ENCODE peak calls at places on chromosomes 16 and 17, in six cellular contexts. One of them, this sample, is unnamed.

GRCh38 chr17:34235389-34236028 is 19.6 kb upstream of the CCL2 start:
- DNase-seq in stomach: peak; percentile 30
- DNase-seq in sigmoid colon: peak; percentile 87
- DNase-seq in lower lobe of right lung: no peak
- DNase-seq in effector memory CD4-positive, alpha-beta T cell: no peak
- DNase-seq in heart left ventricle: peak; percentile 85
- DNase-seq in this sample: no peak

GRCh38 chr17:51435641-51436091 is 175.3 kb downstream of the UTP18 start:
- DNase-seq in stomach: peak; percentile 80
- DNase-seq in sigmoid colon: no peak
- DNase-seq in lower lobe of right lung: peak; percentile 61
- DNase-seq in effector memory CD4-positive, alpha-beta T cell: peak; percentile 44
- DNase-seq in heart left ventricle: no peak
- DNase-seq in this sample: peak; percentile 33

GRCh38 chr17:76050226-76051070 is 21.9 kb downstream of the SRP68 start:
- DNase-seq in stomach: no peak
- DNase-seq in sigmoid colon: no peak
- DNase-seq in lower lobe of right lung: no peak
- DNase-seq in effector memory CD4-positive, alpha-beta T cell: no peak
- DNase-seq in heart left ventricle: no peak
- DNase-seq in this sample: no peak

GRCh38 chr16:68113059-68113757 is 28.0 kb downstream of the NFATC3 start:
- DNase-seq in stomach: no peak
- DNase-seq in sigmoid colon: no peak
- DNase-seq in lower lobe of right lung: no peak
- DNase-seq in effector memory CD4-positive, alpha-beta T cell: no peak
- DNase-seq in heart left ventricle: no peak
- DNase-seq in this sample: no peak

GRCh38 chr17:3884188-3884587 is 8.7 kb downstream of the CAMKK1 start:
- DNase-seq in stomach: no peak
- DNase-seq in sigmoid colon: no peak
- DNase-seq in lower lobe of right lung: no peak
- DNase-seq in effector memory CD4-positive, alpha-beta T cell: no peak
- DNase-seq in heart left ventricle: no peak
- DNase-seq in this sample: no peak

GRCh38 chr17:27861979-27862378 is 31.2 kb downstream of the LYRM9 start:
- DNase-seq in stomach: no peak
- DNase-seq in sigmoid colon: no peak
- DNase-seq in lower lobe of right lung: no peak
- DNase-seq in effector memory CD4-positive, alpha-beta T cell: no peak
- DNase-seq in heart left ventricle: no peak
- DNase-seq in this sample: no peak

GRCh38 chr17:41967141-41967920 is 736 bp downstream of the CNP start:
- DNase-seq in stomach: no peak
- DNase-seq in sigmoid colon: peak; percentile 85
- DNase-seq in lower lobe of right lung: peak; percentile 51
- DNase-seq in effector memory CD4-positive, alpha-beta T cell: peak; percentile 9
- DNase-seq in heart left ventricle: no peak
- DNase-seq in this sample: no peak

GRCh38 chr16:85828166-85828565 is 28.7 kb downstream of the COX4I1 start:
- DNase-seq in stomach: no peak
- DNase-seq in sigmoid colon: no peak
- DNase-seq in lower lobe of right lung: peak; percentile 35
- DNase-seq in effector memory CD4-positive, alpha-beta T cell: no peak
- DNase-seq in heart left ventricle: no peak
- DNase-seq in this sample: no peak

GRCh38 chr17:65389956-65390355 is 171.5 kb downstream of the AXIN2 start:
- DNase-seq in stomach: no peak
- DNase-seq in sigmoid colon: no peak
- DNase-seq in lower lobe of right lung: no peak
- DNase-seq in effector memory CD4-positive, alpha-beta T cell: no peak
- DNase-seq in heart left ventricle: no peak
- DNase-seq in this sample: no peak

GRCh38 chr17:45579529-45580495 is 89.3 kb upstream of the PLEKHM1 start:
- DNase-seq in stomach: no peak
- DNase-seq in sigmoid colon: no peak
- DNase-seq in lower lobe of right lung: no peak
- DNase-seq in effector memory CD4-positive, alpha-beta T cell: no peak
- DNase-seq in heart left ventricle: no peak
- DNase-seq in this sample: no peak

GRCh38 chr17:9702916-9703780 is 57.8 kb downstream of the USP43 start:
- DNase-seq in stomach: no peak
- DNase-seq in sigmoid colon: no peak
- DNase-seq in lower lobe of right lung: no peak
- DNase-seq in effector memory CD4-positive, alpha-beta T cell: no peak
- DNase-seq in heart left ventricle: no peak
- DNase-seq in this sample: no peak

GRCh38 chr17:28849281-28849680 is 5.5 kb upstream of the ERAL1 start:
- DNase-seq in stomach: no peak
- DNase-seq in sigmoid colon: no peak
- DNase-seq in lower lobe of right lung: peak; percentile 10
- DNase-seq in effector memory CD4-positive, alpha-beta T cell: no peak
- DNase-seq in heart left ventricle: no peak
- DNase-seq in this sample: no peak

GRCh38 chr17:72125226-72125651 is 4.4 kb downstream of the SOX9 start:
- DNase-seq in stomach: no peak
- DNase-seq in sigmoid colon: no peak
- DNase-seq in lower lobe of right lung: no peak
- DNase-seq in effector memory CD4-positive, alpha-beta T cell: no peak
- DNase-seq in heart left ventricle: no peak
- DNase-seq in this sample: no peak

GRCh38 chr17:78529871-78530670 is 47.1 kb downstream of the DNAH17 start:
- DNase-seq in stomach: peak; percentile 40
- DNase-seq in sigmoid colon: no peak
- DNase-seq in lower lobe of right lung: peak; percentile 85
- DNase-seq in effector memory CD4-positive, alpha-beta T cell: no peak
- DNase-seq in heart left ventricle: no peak
- DNase-seq in this sample: no peak

GRCh38 chr17:81002013-81002384 is 10.4 kb downstream of the CHMP6 start:
- DNase-seq in stomach: no peak
- DNase-seq in sigmoid colon: no peak
- DNase-seq in lower lobe of right lung: no peak
- DNase-seq in effector memory CD4-positive, alpha-beta T cell: no peak
- DNase-seq in heart left ventricle: no peak
- DNase-seq in this sample: no peak

GRCh38 chr16:84649511-84649861 is 1.2 kb downstream of the KLHL36 start:
- DNase-seq in stomach: no peak
- DNase-seq in sigmoid colon: no peak
- DNase-seq in lower lobe of right lung: no peak
- DNase-seq in effector memory CD4-positive, alpha-beta T cell: no peak
- DNase-seq in heart left ventricle: no peak
- DNase-seq in this sample: no peak

GRCh38 chr16:84648595-84649510 is 542 bp downstream of the KLHL36 start:
- DNase-seq in stomach: peak; percentile 68
- DNase-seq in sigmoid colon: peak; percentile 81
- DNase-seq in lower lobe of right lung: peak; percentile 79
- DNase-seq in effector memory CD4-positive, alpha-beta T cell: peak; percentile 33
- DNase-seq in heart left ventricle: peak; percentile 53
- DNase-seq in this sample: no peak

GRCh38 chr16:84643677-84644076 is 4.6 kb upstream of the KLHL36 start:
- DNase-seq in stomach: no peak
- DNase-seq in sigmoid colon: no peak
- DNase-seq in lower lobe of right lung: no peak
- DNase-seq in effector memory CD4-positive, alpha-beta T cell: no peak
- DNase-seq in heart left ventricle: no peak
- DNase-seq in this sample: no peak

GRCh38 chr16:84650062-84650991 is 2.0 kb downstream of the KLHL36 start:
- DNase-seq in stomach: no peak
- DNase-seq in sigmoid colon: no peak
- DNase-seq in lower lobe of right lung: no peak
- DNase-seq in effector memory CD4-positive, alpha-beta T cell: no peak
- DNase-seq in heart left ventricle: no peak
- DNase-seq in this sample: no peak

DNA sequence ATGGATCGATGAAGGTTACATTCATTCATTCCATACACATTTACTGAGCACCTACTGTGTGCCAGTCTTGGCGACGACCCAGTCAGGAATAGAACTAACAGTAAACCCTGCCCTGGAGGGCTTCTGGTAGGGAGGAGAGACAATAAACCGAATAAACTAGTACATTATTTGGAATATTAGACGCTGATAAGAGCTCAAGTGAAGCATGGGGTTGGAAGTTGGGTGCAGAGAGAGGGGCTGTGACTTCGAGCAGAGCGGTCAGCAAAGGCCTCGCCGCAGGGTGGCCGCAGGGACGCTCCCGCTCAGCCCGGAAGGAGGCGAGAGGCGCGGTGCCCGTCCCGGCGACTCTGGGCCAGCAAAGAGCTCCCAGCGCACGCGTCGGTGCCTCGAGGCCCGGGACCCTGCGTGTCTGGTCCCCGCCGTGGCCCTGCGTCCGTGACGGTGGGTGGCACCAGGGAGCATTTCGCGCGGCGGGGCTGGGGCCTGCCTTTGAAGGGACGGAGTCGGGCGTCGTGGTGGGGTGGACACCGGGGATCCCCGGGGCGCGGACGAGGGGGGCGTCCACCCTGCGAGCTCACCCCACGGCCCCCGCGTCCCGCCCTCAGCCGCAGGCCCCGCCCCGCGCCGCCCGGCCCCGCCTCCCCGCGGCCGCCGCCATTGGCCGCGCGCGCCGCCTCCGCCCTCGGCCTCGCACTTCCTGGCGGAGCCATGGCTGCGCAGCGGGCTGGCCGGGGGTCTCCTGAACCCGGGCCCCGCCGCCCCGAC is at the start of gene KLHL36:
- DNase-seq in stomach: peak; percentile 66
- DNase-seq in sigmoid colon: peak; percentile 73
- DNase-seq in lower lobe of right lung: peak; percentile 78
- DNase-seq in effector memory CD4-positive, alpha-beta T cell: peak; percentile 65
- DNase-seq in heart left ventricle: peak; percentile 72
- DNase-seq in this sample: no peak
- H3K27ac ChIP-seq in stomach: peak within 1 kb of the TSS; percentile 79
- H3K27ac ChIP-seq in sigmoid colon: peak within 1 kb of the TSS; percentile 90
- H3K27ac ChIP-seq in lower lobe of right lung: peak within 1 kb of the TSS; percentile 83
- H3K27ac ChIP-seq in effector memory CD4-positive, alpha-beta T cell: peak within 1 kb of the TSS; percentile 72
- H3K27ac ChIP-seq in heart left ventricle: peak within 1 kb of the TSS; percentile 81
- H3K27ac ChIP-seq in this sample: no peak within 1 kb of the TSS

GRCh38 chr16:28040039-28040438 is 23.5 kb downstream of the GSG1L start:
- DNase-seq in stomach: no peak
- DNase-seq in sigmoid colon: no peak
- DNase-seq in lower lobe of right lung: no peak
- DNase-seq in effector memory CD4-positive, alpha-beta T cell: no peak
- DNase-seq in heart left ventricle: no peak
- DNase-seq in this sample: no peak
- H3K36me3 ChIP-seq in stomach: no peaks in the 10 kb centered on the region
- H3K36me3 ChIP-seq in sigmoid colon: no peaks in the 10 kb centered on the region
- H3K36me3 ChIP-seq in lower lobe of right lung: no peaks in the 10 kb centered on the region
- H3K36me3 ChIP-seq in effector memory CD4-positive, alpha-beta T cell: no peaks in the 10 kb centered on the region
- H3K36me3 ChIP-seq in heart left ventricle: no peaks in the 10 kb centered on the region
- H3K36me3 ChIP-seq in this sample: no peaks in the 10 kb centered on the region

DNA sequence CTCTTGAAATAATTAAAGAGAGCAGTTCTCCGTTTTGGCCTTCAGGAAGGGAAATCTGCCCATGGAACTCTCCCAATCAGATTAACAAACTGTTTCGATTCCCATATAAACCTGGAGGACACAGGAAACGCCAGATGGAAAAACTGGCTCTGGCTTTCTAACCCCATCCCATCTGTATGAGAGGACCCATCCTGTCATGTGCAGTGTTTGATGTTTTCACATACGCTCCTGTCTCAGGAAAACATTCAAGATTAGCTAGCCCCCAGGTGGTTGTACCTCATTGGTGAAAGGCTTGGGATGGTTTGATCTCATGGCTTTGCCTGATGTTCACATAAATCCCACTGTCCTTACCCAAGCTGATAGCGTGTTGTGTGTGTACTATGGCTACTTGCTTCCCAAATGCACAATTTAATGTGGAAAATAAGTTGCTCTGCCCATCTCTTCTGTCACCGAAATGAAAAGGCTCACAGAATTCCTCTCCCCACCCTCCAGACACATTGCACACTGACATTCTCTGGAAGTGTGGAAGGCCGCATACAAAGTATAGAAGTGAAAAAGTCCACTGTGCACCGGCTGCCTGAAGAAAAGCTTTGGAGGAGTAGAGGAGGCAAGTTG is 18.2 kb upstream of the ERN1 start:
- DNase-seq in stomach: no peak
- DNase-seq in sigmoid colon: no peak
- DNase-seq in lower lobe of right lung: no peak
- DNase-seq in effector memory CD4-positive, alpha-beta T cell: no peak
- DNase-seq in heart left ventricle: no peak
- DNase-seq in this sample: no peak
- H3K27ac ChIP-seq in stomach: peak overlapping the region; percentile 96
- H3K27ac ChIP-seq in sigmoid colon: peak overlapping the region; percentile 32
- H3K27ac ChIP-seq in lower lobe of right lung: peak overlapping the region; percentile 32
- H3K27ac ChIP-seq in effector memory CD4-positive, alpha-beta T cell: no peak overlapping the region
- H3K27ac ChIP-seq in heart left ventricle: peak overlapping the region; percentile 98
- H3K27ac ChIP-seq in this sample: no peak overlapping the region

DNA sequence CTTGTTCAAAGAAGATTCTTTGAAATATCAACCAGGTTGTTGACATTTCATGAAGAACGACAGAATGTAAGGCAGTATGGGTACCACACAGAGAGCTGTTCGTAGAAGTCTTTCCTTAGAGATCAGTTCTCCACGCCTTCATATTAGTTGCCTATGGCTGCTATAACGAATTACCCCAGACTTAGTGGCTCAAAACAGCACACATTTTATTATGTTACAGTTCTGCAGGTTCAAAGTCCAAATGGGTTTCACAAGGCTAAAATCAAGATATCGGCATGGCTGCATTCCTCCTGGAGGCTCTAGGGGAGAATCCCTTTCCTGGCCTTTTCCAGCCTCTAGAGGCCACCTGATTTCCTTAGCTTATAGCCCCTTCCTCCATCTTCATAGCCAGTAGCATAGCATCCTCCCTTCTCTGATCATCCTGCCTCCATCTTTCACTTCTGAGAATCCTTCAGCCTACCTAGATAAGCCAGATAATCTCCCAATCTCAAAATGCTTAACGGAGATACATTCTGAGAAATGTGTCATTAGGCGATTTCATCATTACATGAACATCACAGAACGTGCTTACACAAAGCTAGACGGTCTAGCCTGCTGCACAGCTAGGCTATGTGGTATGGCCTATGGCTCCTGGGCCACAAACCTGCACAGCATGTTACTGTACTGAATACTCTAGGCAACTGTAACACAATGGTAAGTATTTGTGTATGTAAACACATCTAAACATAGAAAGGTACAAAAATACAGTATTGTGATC is 26.0 kb downstream of the ERCC4 start:
- DNase-seq in stomach: no peak
- DNase-seq in sigmoid colon: no peak
- DNase-seq in lower lobe of right lung: no peak
- DNase-seq in effector memory CD4-positive, alpha-beta T cell: no peak
- DNase-seq in heart left ventricle: no peak
- DNase-seq in this sample: no peak
- H3K36me3 ChIP-seq in stomach: peaks cover 25% of the 10 kb centered on the region
- H3K36me3 ChIP-seq in sigmoid colon: peaks cover 8% of the 10 kb centered on the region
- H3K36me3 ChIP-seq in lower lobe of right lung: peaks cover 42% of the 10 kb centered on the region
- H3K36me3 ChIP-seq in effector memory CD4-positive, alpha-beta T cell: peaks cover 27% of the 10 kb centered on the region
- H3K36me3 ChIP-seq in heart left ventricle: peaks cover 15% of the 10 kb centered on the region
- H3K36me3 ChIP-seq in this sample: peaks cover 5% of the 10 kb centered on the region

DNA sequence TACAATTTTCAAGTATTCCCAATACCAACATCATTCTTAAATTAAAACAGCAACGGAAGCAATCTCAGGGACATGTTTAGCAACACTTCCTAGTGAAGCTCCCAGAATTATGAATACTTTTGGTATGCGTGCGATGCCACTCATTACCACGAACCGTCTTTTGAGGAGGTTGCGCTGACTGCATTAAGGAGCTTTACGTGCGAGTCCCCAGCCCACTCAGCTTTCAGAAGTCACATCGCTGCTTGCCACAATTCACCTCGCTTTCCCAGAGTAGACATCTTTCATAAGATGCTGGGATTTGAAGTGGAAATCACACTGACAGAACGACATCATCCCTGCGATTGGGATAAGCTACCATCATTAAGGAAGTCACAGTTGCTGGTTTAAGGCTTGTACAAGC is 441.6 kb upstream of the HSBP1 start:
- DNase-seq in stomach: no peak
- DNase-seq in sigmoid colon: no peak
- DNase-seq in lower lobe of right lung: no peak
- DNase-seq in effector memory CD4-positive, alpha-beta T cell: no peak
- DNase-seq in heart left ventricle: no peak
- DNase-seq in this sample: no peak
- H3K27ac ChIP-seq in stomach: no peak overlapping the region
- H3K27ac ChIP-seq in sigmoid colon: no peak overlapping the region
- H3K27ac ChIP-seq in lower lobe of right lung: no peak overlapping the region
- H3K27ac ChIP-seq in effector memory CD4-positive, alpha-beta T cell: no peak overlapping the region
- H3K27ac ChIP-seq in heart left ventricle: no peak overlapping the region
- H3K27ac ChIP-seq in this sample: no peak overlapping the region

This sample was measured in iPS DF 6.9.